ENCODE peak calls at places on chromosomes 7 and 10, in six cellular contexts. G is A549, S is neural crest cell, V is tibial nerve, N is HEK293T, U is A673. O is an unnamed sample.

GRCh38 chr7:33054261-33054964 is 8.2 kb downstream of the NT5C3A start:
- DNase-seq in S (no peak), U (no peak), N (no peak), G (no peak), V (no peak), O (no peak)

GRCh38 chr10:117929321-117930067 is 117.2 kb downstream of the RAB11FIP2 start:
- DNase-seq in G (no peak), S (no peak), V (no peak), U (no peak), N (no peak), O (no peak)

GRCh38 chr10:34651796-34652195 is 163.3 kb downstream of the PARD3 start:
- DNase-seq in N (no peak), V (no peak), G (no peak), U (no peak), S (no peak), O (no peak)

GRCh38 chr10:102599565-102600327 is 44.5 kb upstream of the TRIM8 start:
- DNase-seq in V (no peak), U (no peak), G (no peak), S (no peak), N (no peak), O (no peak)

GRCh38 chr10:123512881-123513822 is 153.0 kb upstream of the GPR26 start:
- DNase-seq in U (no peak), V (no peak), N (no peak), G (no peak), S (no peak), O (no peak)

GRCh38 chr7:63040336-63040735 is 958.3 kb upstream of the ZNF722 start:
- DNase-seq in V (no peak), S (no peak), G (no peak), N (no peak), U (no peak), O (no peak)

GRCh38 chr7:29974286-29974685 is 15.3 kb downstream of the SCRN1 start:
- DNase-seq in S (no peak), U (no peak), V (no peak), G (no peak), N (no peak), O (no peak)

GRCh38 chr10:89852872-89853271 is 151.5 kb downstream of the KIF20B start:
- DNase-seq in U (no peak), G (no peak), S (no peak), V (no peak), N (no peak), O (no peak)

GRCh38 chr7:2082357-2083038 is 150.2 kb downstream of the MAD1L1 start:
- DNase-seq in G (no peak), U (no peak), V (no peak), N (no peak), S (no peak), O (no peak)

GRCh38 chr10:99560277-99561126 is 27.8 kb downstream of the NKX2-3 start:
- DNase-seq in V (no peak), U (peak), N (peak), S (peak), G (peak), O (peak)

GRCh38 chr10:103765981-103766380 is 89.4 kb downstream of the SH3PXD2A start:
- DNase-seq in V (no peak), N (no peak), S (no peak), U (no peak), G (no peak), O (no peak)

GRCh38 chr7:21731977-21732376 is 189.1 kb downstream of the DNAH11 start:
- DNase-seq in G (no peak), N (no peak), S (no peak), U (no peak), V (no peak), O (no peak)

GRCh38 chr10:128553755-128554154 is 427.5 kb upstream of the MKI67 start:
- DNase-seq in V (no peak), U (no peak), G (no peak), N (no peak), S (no peak), O (no peak)

GRCh38 chr10:74888947-74889661 is 62.7 kb downstream of the KAT6B start:
- DNase-seq in V (no peak), S (no peak), N (no peak), U (peak), G (no peak), O (no peak)

GRCh38 chr7:76076995-76077394 is 29.1 kb downstream of the MDH2 start:
- DNase-seq in V (no peak), N (no peak), G (no peak), S (no peak), U (no peak), O (no peak)

GRCh38 chr7:29988391-29989256 is 977 bp downstream of the SCRN1 start:
- DNase-seq in U (peak), N (peak), G (peak), S (peak), V (peak), O (peak)

GRCh38 chr7:95476904-95477594 is 8.7 kb upstream of the ASB4 start:
- DNase-seq in V (peak), N (peak), S (peak), G (peak), U (peak), O (peak)

GRCh38 chr10:103078309-103078615 is 114.8 kb downstream of the NT5C2 start:
- DNase-seq in N (no peak), U (no peak), G (no peak), V (no peak), S (no peak), O (no peak)

GRCh38 chr7:101486056-101486763 is 123.5 kb downstream of the COL26A1 start:
- DNase-seq in N (no peak), S (no peak), G (no peak), U (peak), V (no peak), O (no peak)

GRCh38 chr10:130576427-130576826 is 440.2 kb downstream of the GLRX3 start:
- DNase-seq in S (no peak), V (no peak), N (no peak), G (no peak), U (no peak), O (no peak)

GRCh38 chr10:68989317-68989990 is 851 bp downstream of the KIFBP start:
- DNase-seq in U (peak), N (no peak), V (no peak), S (peak), G (no peak), O (no peak)

O was measured in neuronal stem cell.